ENCODE peak calls at places on chromosomes 16 and 17, in ten cellular contexts. One of them, this sample, is unnamed. For H3K4me1, the result is how much of the 10 kb centered on the place peaks cover.

GRCh38 chr16:4115209-4115940 is 867 bp downstream of the ADCY9 start:
- DNase-seq in heart left ventricle: peak
- DNase-seq in GM23248: peak
- DNase-seq in HAP-1: peak
- DNase-seq in upper lobe of right lung: peak
- DNase-seq in NT2/D1: no peak
- DNase-seq in neural progenitor cell: peak
- DNase-seq in H9: peak
- DNase-seq in OCI-LY7: no peak
- DNase-seq in lower lobe of right lung: peak
- DNase-seq in this sample: no peak

GRCh38 chr16:70736454-70737376 is 50.9 kb upstream of the MTSS2 start:
- DNase-seq in heart left ventricle: peak
- DNase-seq in GM23248: peak
- DNase-seq in HAP-1: no peak
- DNase-seq in upper lobe of right lung: no peak
- DNase-seq in NT2/D1: no peak
- DNase-seq in neural progenitor cell: peak
- DNase-seq in H9: no peak
- DNase-seq in OCI-LY7: peak
- DNase-seq in lower lobe of right lung: no peak
- DNase-seq in this sample: no peak

GRCh38 chr16:87174061-87174460 is 143.1 kb downstream of the C16orf95 start:
- DNase-seq in heart left ventricle: no peak
- DNase-seq in GM23248: no peak
- DNase-seq in HAP-1: no peak
- DNase-seq in upper lobe of right lung: no peak
- DNase-seq in NT2/D1: no peak
- DNase-seq in neural progenitor cell: no peak
- DNase-seq in H9: peak
- DNase-seq in OCI-LY7: no peak
- DNase-seq in lower lobe of right lung: no peak
- DNase-seq in this sample: no peak

GRCh38 chr16:1929578-1930337 is 11.5 kb upstream of the HS3ST6 start:
- DNase-seq in heart left ventricle: peak
- DNase-seq in GM23248: peak
- DNase-seq in HAP-1: peak
- DNase-seq in upper lobe of right lung: peak
- DNase-seq in NT2/D1: peak
- DNase-seq in neural progenitor cell: peak
- DNase-seq in H9: peak
- DNase-seq in OCI-LY7: peak
- DNase-seq in lower lobe of right lung: peak
- DNase-seq in this sample: peak

GRCh38 chr17:22463110-22463850 is 771.0 kb downstream of the KCNJ18 start:
- DNase-seq in heart left ventricle: no peak
- DNase-seq in GM23248: no peak
- DNase-seq in HAP-1: no peak
- DNase-seq in upper lobe of right lung: no peak
- DNase-seq in NT2/D1: no peak
- DNase-seq in neural progenitor cell: no peak
- DNase-seq in H9: no peak
- DNase-seq in OCI-LY7: no peak
- DNase-seq in lower lobe of right lung: no peak
- DNase-seq in this sample: no peak

GRCh38 chr16:51450913-51451312 is 299.8 kb upstream of the SALL1 start:
- DNase-seq in heart left ventricle: no peak
- DNase-seq in GM23248: no peak
- DNase-seq in HAP-1: no peak
- DNase-seq in upper lobe of right lung: no peak
- DNase-seq in NT2/D1: no peak
- DNase-seq in neural progenitor cell: no peak
- DNase-seq in H9: no peak
- DNase-seq in OCI-LY7: no peak
- DNase-seq in lower lobe of right lung: no peak
- DNase-seq in this sample: no peak

GRCh38 chr17:1847191-1847590 is 17.4 kb downstream of the RPA1 start:
- DNase-seq in heart left ventricle: peak
- DNase-seq in GM23248: no peak
- DNase-seq in HAP-1: no peak
- DNase-seq in upper lobe of right lung: no peak
- DNase-seq in NT2/D1: no peak
- DNase-seq in neural progenitor cell: no peak
- DNase-seq in H9: no peak
- DNase-seq in OCI-LY7: no peak
- DNase-seq in lower lobe of right lung: no peak
- DNase-seq in this sample: no peak

GRCh38 chr17:51725185-51725584 is 433.3 kb downstream of the CA10 start:
- DNase-seq in heart left ventricle: no peak
- DNase-seq in GM23248: no peak
- DNase-seq in HAP-1: no peak
- DNase-seq in upper lobe of right lung: no peak
- DNase-seq in NT2/D1: no peak
- DNase-seq in neural progenitor cell: no peak
- DNase-seq in H9: no peak
- DNase-seq in OCI-LY7: no peak
- DNase-seq in lower lobe of right lung: no peak
- DNase-seq in this sample: no peak

GRCh38 chr17:61554209-61554608 is 36.8 kb downstream of the NACA2 start:
- DNase-seq in heart left ventricle: no peak
- DNase-seq in GM23248: no peak
- DNase-seq in HAP-1: no peak
- DNase-seq in upper lobe of right lung: no peak
- DNase-seq in NT2/D1: no peak
- DNase-seq in neural progenitor cell: no peak
- DNase-seq in H9: no peak
- DNase-seq in OCI-LY7: no peak
- DNase-seq in lower lobe of right lung: no peak
- DNase-seq in this sample: no peak

GRCh38 chr16:69775535-69775934 is 13.4 kb downstream of the WWP2 start:
- DNase-seq in heart left ventricle: no peak
- DNase-seq in GM23248: no peak
- DNase-seq in HAP-1: no peak
- DNase-seq in upper lobe of right lung: no peak
- DNase-seq in NT2/D1: no peak
- DNase-seq in neural progenitor cell: no peak
- DNase-seq in H9: no peak
- DNase-seq in OCI-LY7: no peak
- DNase-seq in lower lobe of right lung: no peak
- DNase-seq in this sample: no peak

DNA sequence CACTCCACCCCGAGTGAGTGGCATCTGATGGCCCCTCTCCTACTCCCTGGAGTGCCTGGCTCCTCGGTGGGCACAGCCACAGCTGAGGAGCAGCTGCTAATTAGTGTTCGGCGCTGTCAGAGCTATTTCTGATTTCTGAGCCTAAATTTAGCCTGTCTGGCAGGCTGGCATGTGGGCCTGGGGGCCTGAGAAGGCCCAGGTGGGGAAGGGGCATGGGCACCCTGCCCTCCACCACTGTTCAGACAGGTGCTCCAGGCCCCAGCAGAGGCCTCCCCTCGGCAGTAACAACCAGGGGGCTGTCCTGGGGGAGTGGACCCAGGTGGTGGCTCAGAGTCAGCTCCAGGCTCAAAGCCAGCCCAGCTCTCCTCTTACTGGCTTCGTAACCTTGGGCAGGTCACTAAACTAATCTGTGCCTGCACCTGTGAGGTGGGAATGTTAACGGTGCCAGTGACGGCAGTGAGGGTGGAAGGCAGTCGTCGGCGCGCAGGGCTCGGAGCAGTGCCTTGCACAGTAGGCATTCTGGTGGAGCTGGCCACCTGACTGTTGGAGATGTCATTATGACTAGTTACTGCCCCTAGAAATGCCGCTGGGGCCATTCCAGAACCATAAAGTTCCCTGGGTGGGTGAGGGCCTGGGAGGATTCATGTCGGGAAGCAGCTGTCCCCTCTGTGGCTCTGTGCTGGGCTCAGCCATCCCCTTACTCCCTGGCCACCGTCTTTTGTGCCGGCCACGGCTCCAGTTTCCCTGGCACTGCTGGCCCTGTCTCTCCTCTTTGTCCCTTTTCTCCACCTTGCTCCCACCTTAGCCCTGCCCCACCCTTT is 6.6 kb downstream of the FMNL1 start:
- DNase-seq in heart left ventricle: peak
- DNase-seq in GM23248: no peak
- DNase-seq in HAP-1: no peak
- DNase-seq in upper lobe of right lung: no peak
- DNase-seq in NT2/D1: no peak
- DNase-seq in neural progenitor cell: no peak
- DNase-seq in H9: peak
- DNase-seq in OCI-LY7: peak
- DNase-seq in lower lobe of right lung: no peak
- DNase-seq in this sample: no peak
- H3K4me1 ChIP-seq in heart left ventricle: half or more
- H3K4me1 ChIP-seq in GM23248: under half
- H3K4me1 ChIP-seq in HAP-1: under half
- H3K4me1 ChIP-seq in upper lobe of right lung: under half
- H3K4me1 ChIP-seq in NT2/D1: under half
- H3K4me1 ChIP-seq in neural progenitor cell: under half
- H3K4me1 ChIP-seq in H9: under half
- H3K4me1 ChIP-seq in OCI-LY7: half or more
- H3K4me1 ChIP-seq in lower lobe of right lung: half or more
- H3K4me1 ChIP-seq in this sample: under half

GRCh38 chr17:75081611-75082540 is 5.9 kb upstream of the SLC16A5 start:
- DNase-seq in heart left ventricle: no peak
- DNase-seq in GM23248: no peak
- DNase-seq in HAP-1: no peak
- DNase-seq in upper lobe of right lung: no peak
- DNase-seq in NT2/D1: no peak
- DNase-seq in neural progenitor cell: no peak
- DNase-seq in H9: no peak
- DNase-seq in OCI-LY7: no peak
- DNase-seq in lower lobe of right lung: no peak
- DNase-seq in this sample: no peak
- H3K4me1 ChIP-seq in heart left ventricle: under half
- H3K4me1 ChIP-seq in GM23248: under half
- H3K4me1 ChIP-seq in HAP-1: under half
- H3K4me1 ChIP-seq in upper lobe of right lung: under half
- H3K4me1 ChIP-seq in NT2/D1: under half
- H3K4me1 ChIP-seq in neural progenitor cell: under half
- H3K4me1 ChIP-seq in H9: under half
- H3K4me1 ChIP-seq in OCI-LY7: under half
- H3K4me1 ChIP-seq in lower lobe of right lung: half or more
- H3K4me1 ChIP-seq in this sample: under half

GRCh38 chr17:73363788-73364522 is 52.2 kb upstream of the CDC42EP4 start:
- DNase-seq in heart left ventricle: no peak
- DNase-seq in GM23248: no peak
- DNase-seq in HAP-1: no peak
- DNase-seq in upper lobe of right lung: no peak
- DNase-seq in NT2/D1: no peak
- DNase-seq in neural progenitor cell: peak
- DNase-seq in H9: peak
- DNase-seq in OCI-LY7: no peak
- DNase-seq in lower lobe of right lung: no peak
- DNase-seq in this sample: no peak
- H3K4me1 ChIP-seq in heart left ventricle: under half
- H3K4me1 ChIP-seq in GM23248: under half
- H3K4me1 ChIP-seq in HAP-1: under half
- H3K4me1 ChIP-seq in upper lobe of right lung: under half
- H3K4me1 ChIP-seq in NT2/D1: under half
- H3K4me1 ChIP-seq in neural progenitor cell: half or more
- H3K4me1 ChIP-seq in H9: under half
- H3K4me1 ChIP-seq in OCI-LY7: under half
- H3K4me1 ChIP-seq in lower lobe of right lung: under half
- H3K4me1 ChIP-seq in this sample: under half

DNA sequence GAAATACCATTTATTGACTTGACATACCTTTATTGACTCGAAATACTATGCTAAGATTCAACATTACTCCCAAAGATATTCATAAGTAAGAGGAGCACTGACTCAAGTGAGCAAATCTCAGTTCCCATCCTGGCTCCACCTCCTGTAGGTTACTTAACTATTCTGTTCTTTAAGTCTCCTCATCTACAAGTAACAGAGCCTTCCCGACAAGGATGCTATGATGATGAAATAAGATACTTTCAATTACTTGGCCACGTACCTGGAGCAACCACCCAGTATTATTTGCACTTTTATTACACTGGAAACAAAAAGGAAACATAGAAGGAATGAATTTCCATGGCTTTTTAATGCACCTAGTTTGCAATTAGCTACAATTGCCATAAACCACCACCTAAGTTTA is 16.3 kb downstream of the KANSL1 start:
- DNase-seq in heart left ventricle: no peak
- DNase-seq in GM23248: no peak
- DNase-seq in HAP-1: no peak
- DNase-seq in upper lobe of right lung: no peak
- DNase-seq in NT2/D1: no peak
- DNase-seq in neural progenitor cell: no peak
- DNase-seq in H9: no peak
- DNase-seq in OCI-LY7: no peak
- DNase-seq in lower lobe of right lung: no peak
- DNase-seq in this sample: no peak
- H3K4me1 ChIP-seq in heart left ventricle: half or more
- H3K4me1 ChIP-seq in GM23248: under half
- H3K4me1 ChIP-seq in HAP-1: under half
- H3K4me1 ChIP-seq in upper lobe of right lung: half or more
- H3K4me1 ChIP-seq in NT2/D1: under half
- H3K4me1 ChIP-seq in neural progenitor cell: under half
- H3K4me1 ChIP-seq in H9: under half
- H3K4me1 ChIP-seq in OCI-LY7: under half
- H3K4me1 ChIP-seq in lower lobe of right lung: half or more
- H3K4me1 ChIP-seq in this sample: under half

DNA sequence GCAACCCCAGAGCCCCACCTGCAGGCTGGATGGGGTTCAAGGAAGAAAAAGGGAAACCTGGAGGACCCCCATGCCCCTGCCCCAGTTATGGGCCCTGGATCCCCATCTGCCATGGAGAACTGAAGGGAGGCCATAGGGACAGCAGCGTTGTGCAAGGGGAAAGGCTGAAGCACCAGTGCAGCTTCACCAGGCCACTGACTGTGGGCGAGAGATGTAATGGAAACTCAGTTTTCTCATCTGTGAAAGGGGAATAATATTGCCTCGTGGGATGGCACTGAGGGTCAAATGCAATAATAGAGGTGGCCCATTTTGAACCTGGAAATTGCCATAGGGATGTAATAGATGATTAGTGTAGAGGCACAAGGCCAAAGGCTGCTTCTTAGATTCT is 9.9 kb upstream of the TSPOAP1 start:
- DNase-seq in heart left ventricle: no peak
- DNase-seq in GM23248: no peak
- DNase-seq in HAP-1: no peak
- DNase-seq in upper lobe of right lung: no peak
- DNase-seq in NT2/D1: no peak
- DNase-seq in neural progenitor cell: no peak
- DNase-seq in H9: no peak
- DNase-seq in OCI-LY7: no peak
- DNase-seq in lower lobe of right lung: no peak
- DNase-seq in this sample: no peak
- H3K4me1 ChIP-seq in heart left ventricle: under half
- H3K4me1 ChIP-seq in GM23248: under half
- H3K4me1 ChIP-seq in HAP-1: under half
- H3K4me1 ChIP-seq in upper lobe of right lung: under half
- H3K4me1 ChIP-seq in NT2/D1: under half
- H3K4me1 ChIP-seq in neural progenitor cell: under half
- H3K4me1 ChIP-seq in H9: under half
- H3K4me1 ChIP-seq in OCI-LY7: half or more
- H3K4me1 ChIP-seq in lower lobe of right lung: half or more
- H3K4me1 ChIP-seq in this sample: under half

GRCh38 chr17:78748048-78748729 is 33.9 kb downstream of the CYTH1 start:
- DNase-seq in heart left ventricle: no peak
- DNase-seq in GM23248: peak
- DNase-seq in HAP-1: no peak
- DNase-seq in upper lobe of right lung: no peak
- DNase-seq in NT2/D1: no peak
- DNase-seq in neural progenitor cell: no peak
- DNase-seq in H9: no peak
- DNase-seq in OCI-LY7: no peak
- DNase-seq in lower lobe of right lung: peak
- DNase-seq in this sample: no peak
- H3K4me1 ChIP-seq in heart left ventricle: half or more
- H3K4me1 ChIP-seq in GM23248: under half
- H3K4me1 ChIP-seq in HAP-1: under half
- H3K4me1 ChIP-seq in upper lobe of right lung: half or more
- H3K4me1 ChIP-seq in NT2/D1: under half
- H3K4me1 ChIP-seq in neural progenitor cell: under half
- H3K4me1 ChIP-seq in H9: under half
- H3K4me1 ChIP-seq in OCI-LY7: half or more
- H3K4me1 ChIP-seq in lower lobe of right lung: half or more
- H3K4me1 ChIP-seq in this sample: under half

This sample was measured in right atrium auricular region.